ENCODE peak calls at places on chromosome 2, in ten cellular contexts. O is HCT116, T is ovary, L is NB4, H is spleen, R is thoracic aorta, V is cardiac muscle cell, M is tibial nerve, K is fibroblast of lung, C is right lobe of liver. N is an unnamed sample.

GRCh38 chr2:166380615-166381014 is 4.9 kb upstream of the SCN9A start:
- DNase-seq in O (no peak), T (no peak), L (no peak), H (no peak), R (no peak), V (no peak), M (no peak), K (no peak), C (no peak), N (no peak)

GRCh38 chr2:46097714-46098480 is 199.3 kb upstream of the EPAS1 start:
- DNase-seq in O (peak), T (peak), L (no peak), H (no peak), R (peak), V (peak), M (no peak), K (peak), C (no peak), N (peak)

GRCh38 chr2:61109291-61109690 is 43.6 kb downstream of the SANBR start:
- DNase-seq in O (no peak), T (no peak), L (no peak), H (no peak), R (no peak), V (no peak), M (no peak), K (peak), C (no peak), N (no peak)

GRCh38 chr2:80102026-80102425 is 202.5 kb downstream of the LRRTM1 start:
- DNase-seq in O (no peak), T (no peak), L (no peak), H (no peak), R (no peak), V (no peak), M (no peak), K (peak), C (no peak), N (peak)

GRCh38 chr2:236354973-236355595 is 90.9 kb upstream of the ASB18 start:
- DNase-seq in O (no peak), T (no peak), L (no peak), H (no peak), R (no peak), V (no peak), M (no peak), K (no peak), C (no peak), N (no peak)

GRCh38 chr2:8116661-8117060 is 565.2 kb upstream of the ID2 start:
- DNase-seq in O (no peak), T (no peak), L (peak), H (no peak), R (no peak), V (no peak), M (no peak), K (no peak), C (no peak), N (no peak)

GRCh38 chr2:5145801-5146200 is 546.4 kb upstream of the SOX11 start:
- DNase-seq in O (no peak), T (no peak), L (no peak), H (no peak), R (no peak), V (no peak), M (no peak), K (no peak), C (no peak), N (no peak)

GRCh38 chr2:108305901-108306300 is 17.2 kb downstream of the SULT1C2 start:
- DNase-seq in O (no peak), T (no peak), L (no peak), H (no peak), R (no peak), V (no peak), M (no peak), K (no peak), C (no peak), N (peak)

GRCh38 chr2:26245810-26246209 is 1.1 kb downstream of the HADHB start:
- DNase-seq in O (no peak), T (no peak), L (peak), H (no peak), R (no peak), V (peak), M (no peak), K (peak), C (no peak), N (peak)

GRCh38 chr2:11411768-11412448 is 54.1 kb downstream of the E2F6 start:
- DNase-seq in O (no peak), T (no peak), L (peak), H (no peak), R (no peak), V (peak), M (no peak), K (peak), C (no peak), N (peak)

GRCh38 chr2:165794520-165794882 is 454 bp upstream of the GALNT3 start:
- DNase-seq in O (peak), T (peak), L (peak), H (peak), R (no peak), V (peak), M (no peak), K (peak), C (peak), N (peak)

GRCh38 chr2:135744761-135745314 is 3.2 kb downstream of the UBXN4 start:
- DNase-seq in O (no peak), T (no peak), L (peak), H (peak), R (no peak), V (peak), M (no peak), K (peak), C (no peak), N (peak)

GRCh38 chr2:23549051-23549450 is 164.1 kb downstream of the KLHL29 start:
- DNase-seq in O (no peak), T (no peak), L (no peak), H (no peak), R (no peak), V (peak), M (no peak), K (no peak), C (no peak), N (peak)

GRCh38 chr2:197057946-197058345 is 131.4 kb upstream of the PGAP1 start:
- DNase-seq in O (no peak), T (no peak), L (no peak), H (no peak), R (no peak), V (no peak), M (no peak), K (peak), C (no peak), N (no peak)

GRCh38 chr2:212448698-212449097 is 89.9 kb downstream of the ERBB4 start:
- DNase-seq in O (no peak), T (no peak), L (no peak), H (no peak), R (no peak), V (no peak), M (no peak), K (no peak), C (no peak), N (peak)

GRCh38 chr2:26002617-26003310 is 20.5 kb upstream of the KIF3C start:
- DNase-seq in O (no peak), T (no peak), L (no peak), H (peak), R (no peak), V (no peak), M (no peak), K (no peak), C (no peak), N (no peak)

GRCh38 chr2:235024191-235024611 is 72.4 kb downstream of the SH3BP4 start:
- DNase-seq in O (no peak), T (no peak), L (no peak), H (no peak), R (no peak), V (no peak), M (no peak), K (no peak), C (no peak), N (peak)

GRCh38 chr2:222656544-222657446 is 903 bp upstream of the FARSB start:
- DNase-seq in O (no peak), T (no peak), L (peak), H (no peak), R (no peak), V (no peak), M (no peak), K (no peak), C (no peak), N (no peak)

GRCh38 chr2:209451209-209451822 is 27.5 kb downstream of the MAP2 start:
- DNase-seq in O (no peak), T (no peak), L (no peak), H (no peak), R (no peak), V (no peak), M (no peak), K (no peak), C (no peak), N (no peak)

GRCh38 chr2:150438654-150439053 is 48.8 kb downstream of the RND3 start:
- DNase-seq in O (no peak), T (no peak), L (no peak), H (no peak), R (no peak), V (no peak), M (no peak), K (no peak), C (no peak), N (no peak)

GRCh38 chr2:120559401-120559800 is 176.3 kb upstream of the GLI2 start:
- DNase-seq in O (no peak), T (no peak), L (no peak), H (no peak), R (no peak), V (no peak), M (no peak), K (peak), C (no peak), N (peak)

GRCh38 chr2:217438136-217438535 is 564.7 kb downstream of the TNS1 start:
- DNase-seq in O (no peak), T (no peak), L (peak), H (no peak), R (no peak), V (no peak), M (no peak), K (no peak), C (no peak), N (no peak)

GRCh38 chr2:23435250-23436035 is 50.5 kb downstream of the KLHL29 start:
- DNase-seq in O (no peak), T (no peak), L (no peak), H (peak), R (no peak), V (no peak), M (no peak), K (no peak), C (no peak), N (no peak)

GRCh38 chr2:60569680-60570111 is 16.2 kb upstream of the BCL11A start:
- DNase-seq in O (no peak), T (no peak), L (peak), H (no peak), R (no peak), V (peak), M (no peak), K (no peak), C (no peak), N (no peak)

GRCh38 chr2:28970464-28971160 is 10.5 kb upstream of the TOGARAM2 start:
- DNase-seq in O (no peak), T (no peak), L (no peak), H (no peak), R (no peak), V (no peak), M (no peak), K (no peak), C (no peak), N (no peak)

GRCh38 chr2:139790807-139791206 is 1010.6 kb upstream of the NXPH2 start:
- DNase-seq in O (peak), T (no peak), L (peak), H (no peak), R (no peak), V (peak), M (no peak), K (peak), C (no peak), N (peak)

GRCh38 chr2:70509565-70509964 is 44.1 kb downstream of the TGFA start:
- DNase-seq in O (no peak), T (no peak), L (no peak), H (no peak), R (no peak), V (no peak), M (no peak), K (no peak), C (no peak), N (no peak)

GRCh38 chr2:215849771-215850170 is 163.6 kb downstream of the MREG start:
- DNase-seq in O (no peak), T (no peak), L (no peak), H (no peak), R (no peak), V (no peak), M (no peak), K (no peak), C (no peak), N (no peak)

GRCh38 chr2:213084261-213084660 is 67.2 kb downstream of the IKZF2 start:
- DNase-seq in O (no peak), T (no peak), L (no peak), H (no peak), R (no peak), V (no peak), M (no peak), K (no peak), C (no peak), N (no peak)

GRCh38 chr2:43255249-43255960 is 29.0 kb upstream of the ZFP36L2 start:
- DNase-seq in O (no peak), T (no peak), L (no peak), H (no peak), R (no peak), V (peak), M (no peak), K (no peak), C (no peak), N (peak)

GRCh38 chr2:241734208-241734466 is 293 bp upstream of the D2HGDH start:
- DNase-seq in O (no peak), T (no peak), L (no peak), H (no peak), R (no peak), V (no peak), M (no peak), K (no peak), C (no peak), N (no peak)
- H3K4me3 ChIP-seq in O (peak), T (peak), L (no peak), H (peak), R (peak), V (peak), M (peak), K (peak), C (peak), N (peak)

DNA sequence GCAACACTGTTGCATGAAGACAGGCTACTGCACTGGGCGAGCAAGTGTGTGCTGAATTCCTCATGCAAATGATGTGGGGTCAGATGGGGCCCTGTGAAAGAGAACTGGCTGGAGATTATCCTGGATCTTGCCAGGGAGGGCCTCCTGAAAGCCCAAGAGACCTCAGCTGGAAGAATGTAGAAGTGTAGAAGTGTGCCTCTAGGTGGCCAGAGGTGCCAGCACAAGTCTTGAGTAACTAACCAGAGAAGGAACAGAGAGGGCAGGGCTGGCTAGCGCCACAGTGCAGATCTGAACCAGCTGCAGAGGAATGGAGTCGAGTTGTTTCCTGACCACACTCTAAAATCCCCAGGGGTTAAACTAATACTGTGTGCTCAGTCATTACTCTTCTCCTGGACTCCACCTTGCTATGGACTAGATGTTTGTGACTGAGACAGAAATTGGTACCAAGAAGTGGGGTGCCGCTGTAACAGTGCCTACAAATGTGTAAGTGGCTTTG is 399.3 kb downstream of the LRATD1 start:
- DNase-seq in O (no peak), T (no peak), L (no peak), H (no peak), R (no peak), V (no peak), M (no peak), K (no peak), C (no peak), N (no peak)
- TF ChIP-seq CTCF in O (no peak), T (no peak), L (no peak), H (no peak), R (no peak), V (no peak), M (no peak), K (no peak), C (no peak), N (no peak)

GRCh38 chr2:38174131-38174530 is 98.2 kb upstream of the CYP1B1 start:
- DNase-seq in O (no peak), T (no peak), L (no peak), H (no peak), R (no peak), V (no peak), M (no peak), K (no peak), C (no peak), N (no peak)

GRCh38 chr2:38171208-38171858 is 95.4 kb upstream of the CYP1B1 start:
- DNase-seq in O (no peak), T (no peak), L (no peak), H (no peak), R (no peak), V (no peak), M (no peak), K (peak), C (no peak), N (peak)

GRCh38 chr2:38174646-38175096 is 98.7 kb upstream of the CYP1B1 start:
- DNase-seq in O (no peak), T (no peak), L (peak), H (no peak), R (no peak), V (no peak), M (no peak), K (peak), C (no peak), N (peak)

GRCh38 chr2:38176619-38177021 is 100.7 kb upstream of the CYP1B1 start:
- DNase-seq in O (no peak), T (no peak), L (peak), H (no peak), R (no peak), V (no peak), M (no peak), K (peak), C (no peak), N (peak)

GRCh38 chr2:38173690-38174089 is 97.7 kb upstream of the CYP1B1 start:
- DNase-seq in O (no peak), T (no peak), L (no peak), H (no peak), R (no peak), V (no peak), M (no peak), K (no peak), C (no peak), N (no peak)
- H3K4me3 ChIP-seq in O (no peak), T (no peak), L (no peak), H (no peak), R (no peak), V (no peak), M (no peak), K (no peak), C (no peak), N (no peak)

GRCh38 chr2:101921319-101921960 is 70.3 kb upstream of the IL1R2 start:
- DNase-seq in O (no peak), T (no peak), L (peak), H (no peak), R (no peak), V (no peak), M (no peak), K (no peak), C (no peak), N (no peak)

DNA sequence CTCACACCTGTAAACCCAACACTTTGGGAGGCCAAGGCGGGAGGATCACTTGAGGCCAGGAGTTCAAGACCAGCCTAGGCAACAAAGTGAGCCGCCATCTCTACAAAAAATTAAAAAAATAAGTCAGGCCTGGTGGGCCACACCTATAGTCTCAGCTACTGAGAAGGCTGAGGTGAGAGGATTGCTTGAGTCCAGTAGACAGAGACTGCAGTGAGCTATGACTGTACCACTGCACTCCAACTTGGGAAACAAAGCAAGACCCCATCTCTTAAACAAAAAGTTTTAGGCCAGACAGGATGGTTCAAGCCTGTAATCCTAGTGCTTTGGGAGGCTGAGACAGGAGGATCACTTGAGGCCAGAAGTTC is 69.8 kb upstream of the IL1R2 start:
- DNase-seq in O (no peak), T (no peak), L (no peak), H (no peak), R (no peak), V (no peak), M (no peak), K (no peak), C (no peak), N (no peak)
- TF ChIP-seq CTCF in O (no peak), T (no peak), L (no peak), H (no peak), R (no peak), V (no peak), M (no peak), K (no peak), C (no peak), N (no peak)

GRCh38 chr2:66477125-66477842 is 42.4 kb downstream of the MEIS1 start:
- DNase-seq in O (no peak), T (no peak), L (peak), H (no peak), R (no peak), V (no peak), M (no peak), K (peak), C (no peak), N (no peak)
- H3K4me3 ChIP-seq in O (no peak), T (no peak), L (no peak), H (no peak), R (peak), V (no peak), M (no peak), K (no peak), C (no peak), N (no peak)

GRCh38 chr2:1538663-1539062 is 125.4 kb downstream of the TPO start:
- DNase-seq in O (peak), T (no peak), L (peak), H (no peak), R (no peak), V (peak), M (no peak), K (peak), C (no peak), N (peak)
- TF ChIP-seq CTCF in O (peak), T (no peak), L (peak), H (no peak), R (no peak), V (peak), M (no peak), K (peak), C (no peak), N (peak)

GRCh38 chr2:214575030-214575949 is 164.4 kb downstream of the VWC2L start:
- DNase-seq in O (no peak), T (no peak), L (no peak), H (no peak), R (no peak), V (no peak), M (no peak), K (no peak), C (no peak), N (peak)
- H3K4me3 ChIP-seq in O (no peak), T (no peak), L (no peak), H (no peak), R (peak), V (no peak), M (no peak), K (no peak), C (no peak), N (no peak)